ENCODE peak calls at places on chromosome 4, in five cellular contexts. One of them, this sample, is unnamed.

GRCh38 chr4:37603070-37603468 is 83.1 kb downstream of the RELL1 start:
- DNase-seq in mesenchymal stem cell: peak
- DNase-seq in K562: peak
- DNase-seq in SK-N-SH: peak
- DNase-seq in endothelial cell of umbilical vein: peak
- DNase-seq in this sample: peak

GRCh38 chr4:170446782-170447181 is 357.0 kb upstream of the AADAT start:
- DNase-seq in mesenchymal stem cell: no peak
- DNase-seq in K562: no peak
- DNase-seq in SK-N-SH: no peak
- DNase-seq in endothelial cell of umbilical vein: no peak
- DNase-seq in this sample: no peak

GRCh38 chr4:76250962-76251361 is 559 bp upstream of the FAM47E start:
- DNase-seq in mesenchymal stem cell: no peak
- DNase-seq in K562: no peak
- DNase-seq in SK-N-SH: peak
- DNase-seq in endothelial cell of umbilical vein: peak
- DNase-seq in this sample: no peak

GRCh38 chr4:955931-956381 is 17.4 kb downstream of the DGKQ start:
- DNase-seq in mesenchymal stem cell: no peak
- DNase-seq in K562: no peak
- DNase-seq in SK-N-SH: peak
- DNase-seq in endothelial cell of umbilical vein: no peak
- DNase-seq in this sample: no peak

GRCh38 chr4:21948347-21949072 is at the start of gene KCNIP4:
- DNase-seq in mesenchymal stem cell: peak
- DNase-seq in K562: no peak
- DNase-seq in SK-N-SH: peak
- DNase-seq in endothelial cell of umbilical vein: no peak
- DNase-seq in this sample: peak

GRCh38 chr4:182307746-182308145 is 64.5 kb downstream of the TENM3 start:
- DNase-seq in mesenchymal stem cell: peak
- DNase-seq in K562: no peak
- DNase-seq in SK-N-SH: no peak
- DNase-seq in endothelial cell of umbilical vein: no peak
- DNase-seq in this sample: peak

GRCh38 chr4:2417765-2418651 is at the start of gene ZFYVE28:
- DNase-seq in mesenchymal stem cell: peak
- DNase-seq in K562: peak
- DNase-seq in SK-N-SH: no peak
- DNase-seq in endothelial cell of umbilical vein: peak
- DNase-seq in this sample: no peak

GRCh38 chr4:166501941-166502382 is 628.9 kb downstream of the TLL1 start:
- DNase-seq in mesenchymal stem cell: peak
- DNase-seq in K562: no peak
- DNase-seq in SK-N-SH: peak
- DNase-seq in endothelial cell of umbilical vein: no peak
- DNase-seq in this sample: no peak

GRCh38 chr4:21765810-21766407 is 182.7 kb downstream of the KCNIP4 start:
- DNase-seq in mesenchymal stem cell: peak
- DNase-seq in K562: peak
- DNase-seq in SK-N-SH: peak
- DNase-seq in endothelial cell of umbilical vein: peak
- DNase-seq in this sample: no peak

GRCh38 chr4:20422398-20422797 is 170.7 kb downstream of the SLIT2 start:
- DNase-seq in mesenchymal stem cell: peak
- DNase-seq in K562: peak
- DNase-seq in SK-N-SH: peak
- DNase-seq in endothelial cell of umbilical vein: peak
- DNase-seq in this sample: peak

GRCh38 chr4:44425614-44426208 is 22.9 kb downstream of the KCTD8 start:
- DNase-seq in mesenchymal stem cell: no peak
- DNase-seq in K562: no peak
- DNase-seq in SK-N-SH: peak
- DNase-seq in endothelial cell of umbilical vein: peak
- DNase-seq in this sample: no peak

GRCh38 chr4:95248713-95249401 is 299.9 kb downstream of the UNC5C start:
- DNase-seq in mesenchymal stem cell: no peak
- DNase-seq in K562: no peak
- DNase-seq in SK-N-SH: no peak
- DNase-seq in endothelial cell of umbilical vein: no peak
- DNase-seq in this sample: no peak

GRCh38 chr4:14334166-14334565 is 668.1 kb upstream of the CPEB2 start:
- DNase-seq in mesenchymal stem cell: no peak
- DNase-seq in K562: no peak
- DNase-seq in SK-N-SH: no peak
- DNase-seq in endothelial cell of umbilical vein: no peak
- DNase-seq in this sample: peak

GRCh38 chr4:14335872-14336271 is 666.4 kb upstream of the CPEB2 start:
- DNase-seq in mesenchymal stem cell: no peak
- DNase-seq in K562: no peak
- DNase-seq in SK-N-SH: no peak
- DNase-seq in endothelial cell of umbilical vein: no peak
- DNase-seq in this sample: no peak

GRCh38 chr4:14338206-14338605 is 664.1 kb upstream of the CPEB2 start:
- DNase-seq in mesenchymal stem cell: no peak
- DNase-seq in K562: no peak
- DNase-seq in SK-N-SH: no peak
- DNase-seq in endothelial cell of umbilical vein: no peak
- DNase-seq in this sample: no peak

GRCh38 chr4:14338866-14339265 is 663.4 kb upstream of the CPEB2 start:
- DNase-seq in mesenchymal stem cell: no peak
- DNase-seq in K562: no peak
- DNase-seq in SK-N-SH: no peak
- DNase-seq in endothelial cell of umbilical vein: no peak
- DNase-seq in this sample: no peak

GRCh38 chr4:14336656-14337055 is 665.6 kb upstream of the CPEB2 start:
- DNase-seq in mesenchymal stem cell: no peak
- DNase-seq in K562: no peak
- DNase-seq in SK-N-SH: no peak
- DNase-seq in endothelial cell of umbilical vein: no peak
- DNase-seq in this sample: no peak
- H2AFZ ChIP-seq in mesenchymal stem cell: no peak
- H2AFZ ChIP-seq in K562: no peak
- H2AFZ ChIP-seq in SK-N-SH: no peak
- H2AFZ ChIP-seq in endothelial cell of umbilical vein: no peak
- H2AFZ ChIP-seq in this sample: no peak

GRCh38 chr4:54228064-54228527 is 997 bp upstream of the PDGFRA start:
- DNase-seq in mesenchymal stem cell: peak
- DNase-seq in K562: peak
- DNase-seq in SK-N-SH: peak
- DNase-seq in endothelial cell of umbilical vein: no peak
- DNase-seq in this sample: peak

GRCh38 chr4:54225671-54226398 is 3.3 kb upstream of the PDGFRA start:
- DNase-seq in mesenchymal stem cell: peak
- DNase-seq in K562: no peak
- DNase-seq in SK-N-SH: no peak
- DNase-seq in endothelial cell of umbilical vein: no peak
- DNase-seq in this sample: no peak

GRCh38 chr4:54227261-54228063 is 1.6 kb upstream of the PDGFRA start:
- DNase-seq in mesenchymal stem cell: peak
- DNase-seq in K562: no peak
- DNase-seq in SK-N-SH: peak
- DNase-seq in endothelial cell of umbilical vein: peak
- DNase-seq in this sample: peak

GRCh38 chr4:54226399-54227260 is 2.5 kb upstream of the PDGFRA start:
- DNase-seq in mesenchymal stem cell: peak
- DNase-seq in K562: no peak
- DNase-seq in SK-N-SH: no peak
- DNase-seq in endothelial cell of umbilical vein: no peak
- DNase-seq in this sample: peak

DNA sequence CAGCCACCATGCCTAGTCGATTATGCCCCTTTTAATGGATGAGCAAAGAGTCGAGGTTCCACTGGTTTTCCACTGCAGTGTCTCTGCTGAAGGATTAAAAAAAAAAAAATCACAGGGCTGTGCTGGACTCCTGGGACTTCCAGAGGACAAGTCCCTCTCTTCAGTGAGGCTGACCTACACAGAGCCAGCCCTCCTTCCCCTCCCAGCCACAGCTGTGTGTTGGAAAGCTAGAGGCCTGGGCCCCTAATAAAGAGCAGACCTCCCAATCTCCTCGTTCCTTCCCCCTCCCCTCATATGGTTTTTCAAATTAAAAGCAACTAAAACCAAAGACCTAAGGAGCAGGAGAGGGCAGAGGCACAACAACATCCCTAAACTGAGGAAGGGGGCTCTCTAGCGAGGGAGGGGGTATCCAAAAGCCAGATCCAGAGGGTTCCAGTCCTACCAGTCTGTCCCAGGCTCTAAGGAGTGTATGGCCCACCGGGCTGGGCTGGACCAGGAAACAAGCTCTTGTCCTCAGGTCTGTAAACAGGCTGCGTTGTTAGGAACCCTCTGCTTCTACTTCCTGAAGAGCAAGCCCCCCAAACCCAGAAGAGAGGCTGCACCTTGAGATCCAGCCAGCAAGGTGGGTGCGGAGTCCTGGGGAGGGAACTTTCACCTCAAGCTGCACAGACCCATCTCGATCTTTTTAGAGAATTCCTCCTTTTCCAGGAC is 4.0 kb upstream of the PDGFRA start:
- DNase-seq in mesenchymal stem cell: no peak
- DNase-seq in K562: no peak
- DNase-seq in SK-N-SH: peak
- DNase-seq in endothelial cell of umbilical vein: no peak
- DNase-seq in this sample: no peak
- H3K4me3 ChIP-seq in mesenchymal stem cell: peak
- H3K4me3 ChIP-seq in K562: no peak
- H3K4me3 ChIP-seq in SK-N-SH: no peak
- H3K4me3 ChIP-seq in endothelial cell of umbilical vein: no peak
- H3K4me3 ChIP-seq in this sample: no peak

GRCh38 chr4:138182838-138183426 is 59.2 kb downstream of the SLC7A11 start:
- DNase-seq in mesenchymal stem cell: peak
- DNase-seq in K562: peak
- DNase-seq in SK-N-SH: peak
- DNase-seq in endothelial cell of umbilical vein: peak
- DNase-seq in this sample: peak

GRCh38 chr4:138184881-138185280 is 57.3 kb downstream of the SLC7A11 start:
- DNase-seq in mesenchymal stem cell: no peak
- DNase-seq in K562: no peak
- DNase-seq in SK-N-SH: no peak
- DNase-seq in endothelial cell of umbilical vein: no peak
- DNase-seq in this sample: no peak

GRCh38 chr4:138189212-138189611 is 52.9 kb downstream of the SLC7A11 start:
- DNase-seq in mesenchymal stem cell: no peak
- DNase-seq in K562: no peak
- DNase-seq in SK-N-SH: no peak
- DNase-seq in endothelial cell of umbilical vein: no peak
- DNase-seq in this sample: no peak

GRCh38 chr4:138188406-138189084 is 53.6 kb downstream of the SLC7A11 start:
- DNase-seq in mesenchymal stem cell: no peak
- DNase-seq in K562: no peak
- DNase-seq in SK-N-SH: no peak
- DNase-seq in endothelial cell of umbilical vein: no peak
- DNase-seq in this sample: peak

GRCh38 chr4:138186264-138186663 is 55.9 kb downstream of the SLC7A11 start:
- DNase-seq in mesenchymal stem cell: no peak
- DNase-seq in K562: no peak
- DNase-seq in SK-N-SH: no peak
- DNase-seq in endothelial cell of umbilical vein: no peak
- DNase-seq in this sample: no peak
- H3K27ac ChIP-seq in mesenchymal stem cell: no peak
- H3K27ac ChIP-seq in K562: no peak
- H3K27ac ChIP-seq in SK-N-SH: no peak
- H3K27ac ChIP-seq in endothelial cell of umbilical vein: peak
- H3K27ac ChIP-seq in this sample: no peak

DNA sequence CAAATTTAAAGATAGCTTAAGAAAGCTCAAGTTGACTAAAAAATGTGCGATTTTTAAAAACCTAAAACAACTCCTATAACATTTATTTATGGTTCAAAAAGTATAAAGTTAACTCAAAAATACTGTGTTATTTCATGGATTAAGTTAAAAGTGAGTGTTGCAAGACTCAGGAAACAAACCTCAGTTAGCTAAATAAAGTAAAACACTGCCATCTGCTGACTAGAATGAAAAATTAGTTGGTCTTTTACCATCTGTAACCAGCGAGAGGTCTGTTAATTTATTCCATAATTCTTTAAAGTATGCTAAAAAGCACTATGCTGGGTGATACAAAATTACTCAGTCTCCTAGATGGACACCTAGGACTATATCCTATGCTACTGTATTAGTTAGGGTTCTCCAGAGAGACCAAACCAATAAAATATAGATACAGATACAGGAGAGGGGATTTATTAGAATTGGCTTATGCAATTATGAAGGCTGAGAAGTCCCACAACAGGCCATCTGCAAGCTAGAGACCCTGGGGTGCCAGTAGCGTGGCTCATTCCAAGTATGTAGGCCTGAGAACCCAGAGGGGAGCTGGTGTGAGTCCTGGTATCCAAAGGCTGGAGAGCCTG is 4.9 kb upstream of the WDFY3 start:
- DNase-seq in mesenchymal stem cell: peak
- DNase-seq in K562: no peak
- DNase-seq in SK-N-SH: peak
- DNase-seq in endothelial cell of umbilical vein: peak
- DNase-seq in this sample: peak
- H2AFZ ChIP-seq in mesenchymal stem cell: no peak
- H2AFZ ChIP-seq in K562: no peak
- H2AFZ ChIP-seq in SK-N-SH: no peak
- H2AFZ ChIP-seq in endothelial cell of umbilical vein: no peak
- H2AFZ ChIP-seq in this sample: no peak

GRCh38 chr4:184734758-184735157 is 862 bp upstream of the CENPU start:
- DNase-seq in mesenchymal stem cell: no peak
- DNase-seq in K562: no peak
- DNase-seq in SK-N-SH: no peak
- DNase-seq in endothelial cell of umbilical vein: no peak
- DNase-seq in this sample: no peak
- H3K4me3 ChIP-seq in mesenchymal stem cell: peak
- H3K4me3 ChIP-seq in K562: peak
- H3K4me3 ChIP-seq in SK-N-SH: peak
- H3K4me3 ChIP-seq in endothelial cell of umbilical vein: no peak
- H3K4me3 ChIP-seq in this sample: peak

DNA sequence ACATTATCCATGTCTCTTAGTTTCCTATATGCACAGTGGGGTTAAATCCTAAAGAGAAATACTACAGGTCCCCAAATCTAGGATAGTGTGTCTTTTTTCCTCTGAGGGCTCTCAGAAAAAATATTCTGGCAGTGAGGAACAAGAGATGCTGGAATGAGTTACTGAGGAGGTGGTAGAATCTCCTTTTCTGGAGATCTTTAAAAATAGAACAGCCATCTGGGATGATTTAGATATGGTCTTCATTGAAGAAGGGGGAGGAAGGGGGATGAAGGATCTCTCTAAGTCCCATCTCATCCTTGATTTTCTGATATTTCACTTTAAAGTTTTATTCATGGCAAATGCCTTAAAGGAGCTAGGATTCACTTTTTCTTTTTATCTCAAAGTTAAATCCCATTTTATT is 235.0 kb downstream of the MAML3 start:
- DNase-seq in mesenchymal stem cell: peak
- DNase-seq in K562: no peak
- DNase-seq in SK-N-SH: no peak
- DNase-seq in endothelial cell of umbilical vein: no peak
- DNase-seq in this sample: peak
- H3K27ac ChIP-seq in mesenchymal stem cell: peak
- H3K27ac ChIP-seq in K562: no peak
- H3K27ac ChIP-seq in SK-N-SH: peak
- H3K27ac ChIP-seq in endothelial cell of umbilical vein: peak
- H3K27ac ChIP-seq in this sample: peak

GRCh38 chr4:146004730-146005129 is 66.1 kb upstream of the ZNF827 start:
- DNase-seq in mesenchymal stem cell: no peak
- DNase-seq in K562: no peak
- DNase-seq in SK-N-SH: no peak
- DNase-seq in endothelial cell of umbilical vein: no peak
- DNase-seq in this sample: no peak
- H2AFZ ChIP-seq in mesenchymal stem cell: no peak
- H2AFZ ChIP-seq in K562: no peak
- H2AFZ ChIP-seq in SK-N-SH: no peak
- H2AFZ ChIP-seq in endothelial cell of umbilical vein: no peak
- H2AFZ ChIP-seq in this sample: no peak